ENCODE peak calls at places on chromosomes 13 and 19, in ten cellular contexts. H, B, C, V, A, K, J, T, P and X are unnamed samples.

GRCh38 chr13:49319555-49320350 is 72.0 kb downstream of the CDADC1 start:
- DNase-seq in H (no peak), B (no peak), C (no peak), V (no peak), A (no peak), K (no peak), J (no peak), T (no peak), P (no peak), X (no peak)

GRCh38 chr13:59702269-59702668 is 461.5 kb downstream of the DIAPH3 start:
- DNase-seq in H (no peak), B (no peak), C (no peak), V (no peak), A (no peak), K (no peak), J (no peak), T (no peak), P (no peak), X (no peak)

GRCh38 chr13:98556968-98557591 is 19.8 kb downstream of the STK24 start:
- DNase-seq in H (peak), B (no peak), C (no peak), V (peak), A (no peak), K (no peak), J (no peak), T (peak), P (no peak), X (no peak)

GRCh38 chr19:31461814-31462539 is 112.7 kb upstream of the TSHZ3 start:
- DNase-seq in H (peak), B (no peak), C (no peak), V (no peak), A (no peak), K (no peak), J (no peak), T (no peak), P (no peak), X (no peak)

GRCh38 chr19:9308091-9308490 is 1.5 kb downstream of the ZNF699 start:
- DNase-seq in H (no peak), B (no peak), C (no peak), V (no peak), A (no peak), K (no peak), J (no peak), T (peak), P (no peak), X (no peak)

GRCh38 chr19:30557927-30558557 is 185.9 kb downstream of the ZNF536 start:
- DNase-seq in H (peak), B (no peak), C (no peak), V (no peak), A (no peak), K (no peak), J (no peak), T (no peak), P (no peak), X (no peak)

GRCh38 chr13:111119966-111120365 is 4.9 kb downstream of the ARHGEF7 start:
- DNase-seq in H (no peak), B (no peak), C (no peak), V (no peak), A (no peak), K (no peak), J (no peak), T (no peak), P (no peak), X (no peak)

GRCh38 chr19:55146078-55146647 is 2.8 kb downstream of the TNNT1 start:
- DNase-seq in H (peak), B (no peak), C (no peak), V (no peak), A (no peak), K (no peak), J (peak), T (peak), P (no peak), X (no peak)